ENCODE peak calls at places on chromosomes 5 and 9, in six cellular contexts. R is brain microvascular endothelial cell; W is Right ventricle myocardium superior; B is activated CD4-positive, alpha-beta T cell treated with anti-CD3 and anti-CD28 coated beads for 36 hours; C is tibial artery; U is CD4-positive, CD25-positive, alpha-beta regulatory T cell. A is an unnamed sample.

GRCh38 chr9:68706579-68707201 is 1.6 kb downstream of the PIP5K1B start:
- DNase-seq in R (no peak), W (no peak), B (no peak), C (no peak), U (peak; percentile 20), A (peak; percentile 59)

GRCh38 chr5:133109655-133110483 is 58.1 kb downstream of the HSPA4 start:
- DNase-seq in R (no peak), W (no peak), B (no peak), C (peak; percentile 77), U (no peak), A (no peak)

GRCh38 chr5:154829589-154830218 is 20.7 kb downstream of the FAXDC2 start:
- DNase-seq in R (no peak), W (no peak), B (peak; percentile 59), C (no peak), U (peak; percentile 73), A (no peak)

GRCh38 chr9:12988259-12988658 is 213.4 kb downstream of the LURAP1L start:
- DNase-seq in R (no peak), W (no peak), B (no peak), C (no peak), U (no peak), A (no peak)

GRCh38 chr9:131012396-131012917 is 3.5 kb downstream of the LAMC3 start:
- DNase-seq in R (no peak), W (no peak), B (no peak), C (no peak), U (no peak), A (no peak)

GRCh38 chr5:159021360-159022177 is 78.1 kb downstream of the EBF1 start:
- DNase-seq in R (no peak), W (no peak), B (no peak), C (no peak), U (no peak), A (no peak)

GRCh38 chr5:32193591-32193990 is 19.5 kb upstream of the GOLPH3 start:
- DNase-seq in R (peak; percentile 86), W (peak; percentile 90), B (no peak), C (peak; percentile 95), U (no peak), A (peak; percentile 49)

GRCh38 chr9:125460883-125461475 is 199.4 kb downstream of the GAPVD1 start:
- DNase-seq in R (no peak), W (no peak), B (no peak), C (no peak), U (no peak), A (no peak)

GRCh38 chr9:81536242-81537025 is 152.9 kb downstream of the TLE1 start:
- DNase-seq in R (no peak), W (no peak), B (no peak), C (no peak), U (no peak), A (no peak)

GRCh38 chr9:89440046-89440445 is 57.9 kb downstream of the SEMA4D start:
- DNase-seq in R (no peak), W (no peak), B (no peak), C (no peak), U (no peak), A (no peak)

GRCh38 chr5:126358525-126358924 is 64.7 kb upstream of the GRAMD2B start:
- DNase-seq in R (peak; percentile 50), W (no peak), B (no peak), C (no peak), U (no peak), A (no peak)

GRCh38 chr5:105885266-105885665 is 1785.5 kb downstream of the EFNA5 start:
- DNase-seq in R (no peak), W (no peak), B (no peak), C (no peak), U (no peak), A (no peak)